ENCODE peak calls at places on chromosome 13, in four cellular contexts. J is stomach, D is breast epithelium, W is prostate gland. A is an unnamed sample.

GRCh38 chr13:60146491-60146890 is 17.2 kb downstream of the DIAPH3 start:
- DNase-seq in J (no peak), D (no peak), W (no peak), A (no peak)

GRCh38 chr13:26299168-26299788 is 45.3 kb downstream of the CDK8 start:
- DNase-seq in J (no peak), D (no peak), W (no peak), A (no peak)

GRCh38 chr13:28499579-28499978 is 4.7 kb upstream of the FLT1 start:
- DNase-seq in J (no peak), D (no peak), W (no peak), A (no peak)

GRCh38 chr13:75129331-75129730 is 352.6 kb downstream of the TBC1D4 start:
- DNase-seq in J (no peak), D (no peak), W (no peak), A (no peak)

GRCh38 chr13:24407844-24408243 is 98.5 kb downstream of the C1QTNF9 start:
- DNase-seq in J (no peak), D (no peak), W (no peak), A (no peak)

GRCh38 chr13:92681239-92681638 is 545.4 kb upstream of the GPC6 start:
- DNase-seq in J (no peak), D (no peak), W (no peak), A (no peak)

GRCh38 chr13:24183741-24184182 is 23.2 kb downstream of the SPATA13 start:
- DNase-seq in J (no peak), D (no peak), W (no peak), A (no peak)

GRCh38 chr13:27403727-27404385 is 20.6 kb upstream of the GTF3A start:
- DNase-seq in J (peak; percentile 79), D (no peak), W (no peak), A (no peak)

GRCh38 chr13:101383595-101383994 is 32.7 kb downstream of the NALCN start:
- DNase-seq in J (no peak), D (no peak), W (no peak), A (no peak)

GRCh38 chr13:110311721-110312668 is 4.9 kb downstream of the COL4A2 start:
- DNase-seq in J (no peak), D (no peak), W (no peak), A (no peak)

DNA sequence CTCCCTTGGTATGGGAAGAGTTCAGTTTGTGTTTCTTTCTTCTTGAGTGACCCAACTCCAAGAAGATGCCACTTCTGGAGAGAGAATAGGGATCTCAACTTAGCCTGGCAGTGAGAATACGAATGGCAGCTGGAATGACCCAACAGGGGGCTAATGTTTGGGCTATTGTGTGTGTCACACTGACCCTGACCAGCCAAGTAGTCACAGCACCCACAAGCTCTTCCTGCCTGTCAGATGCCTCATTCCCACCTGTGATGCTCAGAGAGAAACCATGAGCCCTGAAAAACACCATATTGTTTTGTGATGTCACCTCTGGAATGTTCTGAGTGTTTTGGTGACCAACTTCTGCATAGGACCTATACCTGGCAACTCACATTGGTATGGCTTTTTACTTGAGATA is at the start of gene CBY2:
- DNase-seq in J (no peak), D (no peak), W (no peak), A (no peak)
- TF ChIP-seq POLR2AphosphoS5 in J (no peak), D (no peak), W (no peak), A (peak; percentile 24)

GRCh38 chr13:49495783-49496762 is at the start of gene PHF11:
- DNase-seq in J (peak; percentile 86), D (peak; percentile 78), W (peak; percentile 77), A (peak; percentile 76)
- TF ChIP-seq POLR2A in J (no peak), D (no peak), W (peak; percentile 46), A (peak; percentile 81)

GRCh38 chr13:35724480-35724879 is 248.0 kb upstream of the MAB21L1 start:
- DNase-seq in J (no peak), D (no peak), W (no peak), A (no peak)
- TF ChIP-seq POLR2AphosphoS5 in J (no peak), D (no peak), W (no peak), A (no peak)

GRCh38 chr13:43876366-43876765 is 3.2 kb downstream of the CCDC122 start:
- DNase-seq in J (no peak), D (no peak), W (no peak), A (no peak)

GRCh38 chr13:43877788-43878187 is 1.8 kb downstream of the CCDC122 start:
- DNase-seq in J (no peak), D (no peak), W (no peak), A (no peak)

GRCh38 chr13:43874512-43875092 is 4.9 kb downstream of the CCDC122 start:
- DNase-seq in J (no peak), D (no peak), W (no peak), A (no peak)

GRCh38 chr13:43872181-43872580 is 7.4 kb downstream of the CCDC122 start:
- DNase-seq in J (no peak), D (no peak), W (no peak), A (no peak)
- TF ChIP-seq POLR2A in J (no peak), D (no peak), W (no peak), A (no peak)

DNA sequence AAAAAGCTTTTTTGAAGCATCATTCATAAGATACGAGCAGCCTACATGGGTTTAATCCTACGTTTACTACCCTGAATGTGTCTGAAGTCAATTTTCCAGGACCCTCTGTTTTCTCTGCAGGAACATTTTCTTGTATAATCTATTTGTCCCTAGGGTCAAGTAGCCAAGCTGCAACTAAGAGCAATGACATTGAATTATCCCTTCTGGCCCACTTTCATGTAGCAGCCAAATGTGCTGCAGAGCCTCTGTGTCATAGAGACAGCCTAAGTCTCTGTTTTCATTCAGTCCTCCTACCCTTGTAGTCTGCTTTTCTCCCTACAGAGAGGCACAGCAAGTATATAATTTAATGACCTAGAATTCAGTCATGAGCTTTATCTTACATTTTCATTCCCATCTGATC is 82.1 kb downstream of the ZAR1L start:
- DNase-seq in J (no peak), D (no peak), W (no peak), A (no peak)
- TF ChIP-seq POLR2AphosphoS5 in J (no peak), D (no peak), W (no peak), A (no peak)

GRCh38 chr13:41465215-41465907 is 8.0 kb downstream of the RGCC start:
- DNase-seq in J (peak; percentile 52), D (no peak), W (no peak), A (peak; percentile 60)
- TF ChIP-seq POLR2A in J (no peak), D (no peak), W (no peak), A (peak; percentile 63)

A was measured in GM12891.